ENCODE peak calls at places on chromosomes 6 and 20, in ten cellular contexts. K, O, E, Z, Q, V, N, W, I and Y are unnamed samples.
A peak's percentile ranks its signal among the peaks of the same experiment; 100 is the strongest.

GRCh38 chr6:50929323-50929722 is 110.7 kb downstream of the TFAP2B start:
- DNase-seq in E (no peak), Q (no peak), I (no peak), K (no peak), O (no peak), Z (no peak), W (no peak), V (no peak), N (no peak), Y (no peak)

GRCh38 chr20:50642288-50642803 is 49.0 kb downstream of the RIPOR3 start:
- DNase-seq in E (peak; percentile 73), W (no peak), K (no peak), Q (no peak), V (no peak), Z (no peak), N (no peak), I (no peak), O (no peak), Y (no peak)

GRCh38 chr6:87661016-87661415 is 41.0 kb downstream of the AKIRIN2 start:
- DNase-seq in V (no peak), Q (no peak), N (no peak), W (no peak), I (peak; percentile 75), E (peak; percentile 59), O (no peak), Z (no peak), K (no peak), Y (no peak)

GRCh38 chr20:57539889-57540288 is 14.9 kb upstream of the CTCFL start:
- DNase-seq in Z (no peak), K (no peak), O (no peak), Q (peak; percentile 68), I (no peak), E (no peak), V (no peak), N (no peak), W (no peak), Y (no peak)

GRCh38 chr6:1619106-1619665 is 9.5 kb downstream of the FOXC1 start:
- DNase-seq in V (no peak), Q (no peak), I (no peak), N (no peak), W (no peak), E (no peak), Z (no peak), O (no peak), K (no peak), Y (no peak)

GRCh38 chr20:14921546-14921945 is 584.1 kb upstream of the FLRT3 start:
- DNase-seq in I (peak; percentile 72), O (no peak), W (no peak), V (no peak), N (no peak), K (no peak), E (no peak), Z (no peak), Q (no peak), Y (peak; percentile 33)

GRCh38 chr20:14778096-14778495 is 440.7 kb upstream of the FLRT3 start:
- DNase-seq in E (no peak), W (no peak), K (no peak), N (no peak), O (no peak), Q (no peak), I (no peak), V (no peak), Z (no peak), Y (no peak)

GRCh38 chr6:45253457-45253856 is 74.7 kb upstream of the RUNX2 start:
- DNase-seq in K (no peak), Q (no peak), O (no peak), V (no peak), W (no peak), E (no peak), N (no peak), I (no peak), Z (no peak), Y (no peak)